ENCODE peak calls at places on chromosomes 4 and X, in nine cellular contexts. K, J, V, B, H, P, I, N and U are unnamed samples.

GRCh38 chrX:39813631-39814246 is 284.0 kb downstream of the BCOR start:
- DNase-seq in B (peak; percentile 82), J (peak; percentile 37), K (peak; percentile 88), P (peak; percentile 30), V (peak; percentile 71), I (peak; percentile 82), N (no peak), H (peak; percentile 83), U (no peak)

GRCh38 chrX:38864165-38864564 is 62.9 kb downstream of the MID1IP1 start:
- DNase-seq in J (peak; percentile 41), B (peak; percentile 39), N (no peak), V (no peak), K (peak; percentile 68), H (no peak), P (no peak), I (no peak), U (no peak)

GRCh38 chr4:85933306-85933640 is 426.6 kb downstream of the MAPK10 start:
- DNase-seq in H (no peak), K (no peak), I (no peak), B (no peak), N (no peak), J (no peak), P (no peak), V (no peak), U (no peak)

GRCh38 chr4:24729041-24729730 is 66.2 kb upstream of the SOD3 start:
- DNase-seq in P (no peak), B (no peak), K (peak; percentile 14), N (no peak), J (no peak), H (no peak), I (no peak), V (no peak), U (no peak)

GRCh38 chr4:151942971-151943370 is 182.2 kb upstream of the GATB start:
- DNase-seq in V (no peak), B (no peak), I (no peak), N (no peak), J (no peak), H (no peak), K (no peak), P (no peak), U (no peak)

GRCh38 chr4:128249787-128250668 is 37.6 kb downstream of the PGRMC2 start:
- DNase-seq in N (no peak), H (no peak), V (no peak), I (no peak), P (no peak), K (no peak), J (no peak), B (no peak), U (no peak)

GRCh38 chr4:133596459-133596858 is 447.4 kb downstream of the PCDH10 start:
- DNase-seq in B (no peak), V (no peak), I (no peak), H (no peak), K (no peak), P (no peak), N (no peak), J (no peak), U (no peak)

GRCh38 chr4:1361391-1361790 is 14.4 kb downstream of the UVSSA start:
- DNase-seq in K (no peak), H (no peak), J (no peak), N (no peak), B (no peak), P (no peak), V (no peak), I (no peak), U (no peak)

GRCh38 chr4:113695328-113696169 is 66.0 kb downstream of the CAMK2D start:
- DNase-seq in B (no peak), P (no peak), J (peak; percentile 58), H (no peak), I (no peak), V (no peak), N (no peak), K (peak; percentile 43), U (no peak)

GRCh38 chr4:86155766-86156165 is 204.1 kb downstream of the MAPK10 start:
- DNase-seq in K (no peak), V (no peak), J (no peak), I (no peak), P (no peak), B (no peak), H (no peak), N (no peak), U (no peak)

GRCh38 chr4:128776794-128777216 is 32.7 kb upstream of the JADE1 start:
- DNase-seq in H (no peak), V (peak; percentile 29), B (peak; percentile 96), K (peak; percentile 92), N (no peak), J (peak; percentile 93), P (peak; percentile 55), I (no peak), U (no peak)

GRCh38 chr4:186915816-186916215 is 192.2 kb upstream of the FAT1 start:
- DNase-seq in J (no peak), N (no peak), V (no peak), H (no peak), P (no peak), B (no peak), K (no peak), I (no peak), U (no peak)

GRCh38 chrX:3713225-3713936 is at the start of gene PRKX:
- DNase-seq in P (no peak), J (peak; percentile 41), K (peak; percentile 56), V (peak; percentile 59), I (peak; percentile 73), H (peak; percentile 94), B (peak; percentile 76), N (peak; percentile 13), U (peak; percentile 37)

GRCh38 chr4:88242144-88242543 is 42.2 kb downstream of the PPM1K start:
- DNase-seq in I (no peak), V (no peak), H (no peak), K (no peak), B (no peak), N (no peak), P (no peak), J (no peak), U (no peak)

GRCh38 chr4:174663254-174663653 is 141.0 kb upstream of the HPGD start:
- DNase-seq in I (no peak), J (peak; percentile 46), K (peak; percentile 38), V (no peak), P (no peak), H (no peak), N (no peak), B (peak; percentile 5), U (no peak)

GRCh38 chr4:127832585-127832984 is 48.1 kb upstream of the PLK4 start:
- DNase-seq in K (no peak), V (no peak), H (no peak), B (no peak), I (no peak), N (peak; percentile 41), J (no peak), P (no peak), U (no peak)

GRCh38 chr4:107855723-107856122 is 31.0 kb downstream of the SGMS2 start:
- DNase-seq in J (no peak), I (no peak), H (no peak), V (no peak), K (no peak), N (no peak), P (no peak), B (no peak), U (no peak)

GRCh38 chr4:150256841-150257273 is 178.6 kb downstream of the DCLK2 start:
- DNase-seq in H (no peak), I (no peak), P (no peak), J (no peak), N (no peak), V (no peak), B (no peak), K (no peak), U (no peak)

GRCh38 chr4:165184220-165184619 is 23.1 kb upstream of the KLHL2 start:
- DNase-seq in H (no peak), N (no peak), B (no peak), K (peak; percentile 48), J (no peak), V (no peak), I (no peak), P (no peak), U (no peak)

GRCh38 chr4:70225824-70226223 is at the start of gene FDCSP:
- DNase-seq in V (no peak), B (no peak), K (no peak), H (no peak), P (no peak), J (no peak), I (no peak), N (no peak), U (no peak)

GRCh38 chr4:3021627-3022026 is 52.7 kb downstream of the HTT-AS start:
- DNase-seq in I (no peak), V (no peak), N (no peak), P (no peak), J (no peak), B (no peak), K (no peak), H (peak; percentile 42), U (no peak)

GRCh38 chrX:115616943-115617563 is 56.1 kb downstream of the PLS3 start:
- DNase-seq in B (peak; percentile 64), I (no peak), V (no peak), J (peak; percentile 89), K (peak; percentile 30), H (no peak), P (no peak), N (peak; percentile 58), U (no peak)

GRCh38 chrX:121322159-121322558 is 274.7 kb downstream of the GLUD2 start:
- DNase-seq in N (no peak), I (no peak), V (no peak), B (peak; percentile 30), J (peak; percentile 21), P (no peak), K (no peak), H (no peak), U (no peak)
- TF ChIP-seq CTCF in N (peak; percentile 48), I (no peak), V (no peak), B (peak; percentile 9), J (peak; percentile 42), P (peak; percentile 25), K (peak; percentile 15), H (no peak), U (no peak)

DNA sequence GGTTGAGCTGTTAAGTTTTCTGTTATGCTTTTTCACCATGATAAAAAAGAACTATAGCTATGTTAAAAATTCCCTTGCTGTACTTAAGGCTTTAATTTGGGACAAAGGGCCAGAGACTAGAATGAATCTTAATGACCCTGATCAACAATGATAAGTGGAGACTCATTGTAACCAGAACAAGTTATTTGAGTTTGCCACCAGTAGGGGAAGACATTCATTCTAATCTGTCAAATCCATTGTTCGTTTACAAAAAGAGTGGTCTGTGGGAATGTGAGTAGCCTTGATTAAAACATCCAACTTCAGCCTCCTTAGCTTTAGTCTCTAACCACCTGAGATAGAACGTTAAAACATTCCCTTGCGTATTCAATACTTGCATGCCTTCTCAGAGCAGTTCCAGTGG is 66.0 kb downstream of the EGF start:
- DNase-seq in K (no peak), H (no peak), J (no peak), I (no peak), N (no peak), B (no peak), V (no peak), P (no peak), U (no peak)
- TF ChIP-seq CTCF in K (peak; percentile 13), H (no peak), J (peak; percentile 21), I (no peak), N (no peak), B (no peak), V (no peak), P (no peak), U (no peak)

GRCh38 chr4:153159016-153159415 is 45.2 kb upstream of the TRIM2 start:
- DNase-seq in I (no peak), K (no peak), P (no peak), B (no peak), H (no peak), V (no peak), J (peak; percentile 11), N (no peak), U (no peak)
- TF ChIP-seq CTCF in I (no peak), K (no peak), P (no peak), B (no peak), H (no peak), V (no peak), J (no peak), N (no peak), U (peak; percentile 22)

GRCh38 chrX:36867143-36867542 is 141.0 kb upstream of the FAM47C start:
- DNase-seq in K (peak; percentile 27), P (no peak), I (no peak), H (no peak), V (no peak), N (no peak), J (peak; percentile 41), B (peak; percentile 9), U (no peak)
- TF ChIP-seq CTCF in K (peak; percentile 36), P (peak; percentile 51), I (peak; percentile 17), H (peak; percentile 24), V (no peak), N (peak; percentile 44), J (peak; percentile 39), B (peak; percentile 29), U (peak; percentile 47)